ENCODE peak calls at places on chromosomes 16 and 17, in eight cellular contexts. D, L, V, A, E, H, T and J are unnamed samples.

GRCh38 chr16:22386976-22387375 is 12.6 kb upstream of the CDR2 start:
- DNase-seq in E (peak; percentile 88), H (no peak), A (peak; percentile 51), D (no peak), L (no peak), T (no peak), V (peak; percentile 95), J (no peak)

GRCh38 chr17:9225305-9226101 is 204.2 kb downstream of the NTN1 start:
- DNase-seq in A (no peak), H (no peak), T (no peak), E (no peak), V (no peak), L (no peak), D (no peak), J (no peak)

GRCh38 chr17:42399121-42399520 is 10.9 kb upstream of the STAT3 start:
- DNase-seq in L (no peak), D (no peak), T (no peak), V (no peak), H (no peak), A (no peak), E (no peak), J (no peak)

GRCh38 chr17:33434841-33435240 is 141.7 kb upstream of the ASIC2 start:
- DNase-seq in H (no peak), V (no peak), E (no peak), D (no peak), A (no peak), T (no peak), L (no peak), J (no peak)

GRCh38 chr16:89052824-89053724 is 40.6 kb upstream of the ACSF3 start:
- DNase-seq in H (peak; percentile 84), T (peak; percentile 27), L (no peak), D (peak; percentile 59), E (peak; percentile 49), V (no peak), A (no peak), J (peak; percentile 85)

GRCh38 chr16:11398851-11399250 is 53.6 kb downstream of the RMI2 start:
- DNase-seq in V (no peak), T (no peak), L (no peak), D (no peak), E (no peak), A (no peak), H (no peak), J (no peak)

GRCh38 chr17:78862073-78863023 is 21.7 kb upstream of the USP36 start:
- DNase-seq in E (peak; percentile 99), A (peak; percentile 88), D (no peak), V (peak; percentile 97), H (no peak), L (no peak), T (no peak), J (no peak)

GRCh38 chr16:88639231-88640038 is 1.1 kb downstream of the IL17C start:
- DNase-seq in V (no peak), A (no peak), E (peak; percentile 46), D (no peak), T (no peak), H (no peak), L (no peak), J (no peak)

GRCh38 chr17:39513256-39513655 is 52.0 kb downstream of the CDK12 start:
- DNase-seq in D (no peak), V (no peak), A (no peak), T (no peak), L (no peak), H (no peak), E (no peak), J (no peak)

GRCh38 chr17:68353121-68353521 is 61.8 kb downstream of the ARSG start:
- DNase-seq in A (no peak), E (no peak), V (no peak), L (peak; percentile 43), T (no peak), D (no peak), H (no peak), J (no peak)

GRCh38 chr16:1580956-1581355 is 30.9 kb downstream of the IFT140 start:
- DNase-seq in H (no peak), L (no peak), V (no peak), T (no peak), D (no peak), A (no peak), E (no peak), J (peak; percentile 62)

GRCh38 chr17:12485361-12485911 is 180.3 kb upstream of the MYOCD start:
- DNase-seq in A (no peak), H (no peak), V (no peak), E (no peak), D (no peak), L (no peak), T (no peak), J (no peak)

GRCh38 chr16:9476744-9477143 is 385.3 kb downstream of the HAPSTR1 start:
- DNase-seq in A (no peak), T (no peak), D (no peak), L (no peak), V (no peak), E (no peak), H (no peak), J (no peak)

GRCh38 chr16:30075503-30076275 is at the start of gene PPP4C:
- DNase-seq in L (peak; percentile 89), T (no peak), H (peak; percentile 87), V (peak; percentile 84), E (peak; percentile 97), D (peak; percentile 36), A (peak; percentile 35), J (peak; percentile 94)

GRCh38 chr17:69870091-69870530 is 204.9 kb upstream of the KCNJ16 start:
- DNase-seq in V (peak; percentile 85), L (no peak), D (no peak), A (peak; percentile 95), T (no peak), H (no peak), E (peak; percentile 78), J (no peak)

GRCh38 chr16:3971706-3972105 is 91.2 kb upstream of the CREBBP start:
- DNase-seq in T (no peak), L (no peak), V (no peak), A (no peak), D (no peak), E (no peak), H (no peak), J (no peak)

GRCh38 chr16:55662641-55663040 is 6.9 kb downstream of the SLC6A2 start:
- DNase-seq in H (no peak), T (no peak), D (no peak), L (no peak), V (no peak), A (no peak), E (no peak), J (no peak)

GRCh38 chr16:47377156-47377555 is 83.7 kb downstream of the ITFG1 start:
- DNase-seq in H (no peak), T (no peak), V (no peak), E (no peak), A (no peak), L (no peak), D (no peak), J (no peak)

GRCh38 chr17:15351487-15351840 is 10.1 kb upstream of the TEKT3 start:
- DNase-seq in A (no peak), D (no peak), V (no peak), L (no peak), H (no peak), T (no peak), E (no peak), J (no peak)

GRCh38 chr16:57299009-57299718 is 14.7 kb upstream of the PLLP start:
- DNase-seq in H (peak; percentile 60), V (no peak), E (peak; percentile 91), D (no peak), T (peak; percentile 49), L (no peak), A (peak; percentile 44), J (no peak)

GRCh38 chr17:34527121-34527907 is 52.1 kb upstream of the TMEM132E start:
- DNase-seq in D (no peak), E (no peak), V (no peak), H (no peak), A (no peak), L (no peak), T (no peak), J (no peak)

GRCh38 chr17:15945493-15946209 is 721 bp downstream of the ADORA2B start:
- DNase-seq in T (no peak), A (no peak), D (no peak), E (peak; percentile 69), H (no peak), V (no peak), L (no peak), J (no peak)

GRCh38 chr16:77332792-77333191 is 102.0 kb downstream of the ADAMTS18 start:
- DNase-seq in L (no peak), A (no peak), V (no peak), D (no peak), H (no peak), T (no peak), E (peak; percentile 3), J (no peak)

GRCh38 chr17:39607851-39608130 is at the start of gene NEUROD2:
- DNase-seq in E (no peak), H (no peak), L (no peak), V (no peak), T (no peak), D (no peak), A (no peak), J (no peak)

GRCh38 chr16:4016648-4017047 is 99.6 kb downstream of the ADCY9 start:
- DNase-seq in E (peak; percentile 51), T (no peak), D (no peak), H (no peak), V (no peak), L (no peak), A (no peak), J (no peak)

GRCh38 chr16:35134471-35134870 is 1675.1 kb downstream of the TP53TG3F start:
- DNase-seq in V (no peak), A (no peak), L (no peak), T (no peak), H (no peak), E (no peak), D (no peak), J (no peak)

GRCh38 chr16:77434022-77434364 is 841 bp downstream of the ADAMTS18 start:
- DNase-seq in L (no peak), A (no peak), T (no peak), H (no peak), V (no peak), E (no peak), D (no peak), J (no peak)

GRCh38 chr17:77737442-77738265 is 220.8 kb upstream of the TNRC6C start:
- DNase-seq in V (no peak), D (peak; percentile 83), E (no peak), A (no peak), L (no peak), T (peak; percentile 91), H (no peak), J (no peak)

GRCh38 chr16:88387941-88388627 is 5.3 kb downstream of the ZNF469 start:
- DNase-seq in T (no peak), D (no peak), H (no peak), E (peak; percentile 42), V (no peak), L (no peak), A (peak; percentile 68), J (no peak)